ENCODE peak calls at places on chromosomes 3 and 15, in ten cellular contexts. P is body of pancreas, M is nephron progenitor cell, K is fibroblast of mammary gland, R is stomach, V is cardiac muscle cell, I is glutamatergic neuron, Q is heart left ventricle, O is fibroblast of pulmonary artery, N is GM23338. L is an unnamed sample.

GRCh38 chr3:43497905-43498365 is 123.9 kb downstream of the ANO10 start:
- DNase-seq in P (no peak), M (no peak), K (peak; percentile 69), R (no peak), V (no peak), I (no peak), Q (no peak), O (peak; percentile 58), N (no peak), L (no peak)

GRCh38 chr3:174767853-174768382 is 91.2 kb upstream of the NAALADL2 start:
- DNase-seq in P (no peak), M (no peak), K (peak; percentile 51), R (no peak), V (no peak), I (no peak), Q (no peak), O (peak; percentile 64), N (no peak), L (no peak)

GRCh38 chr15:33029247-33029646 is 165.3 kb downstream of the FMN1 start:
- DNase-seq in P (no peak), M (no peak), K (no peak), R (no peak), V (no peak), I (no peak), Q (no peak), O (no peak), N (no peak), L (no peak)

GRCh38 chr15:64843996-64844395 is 2.3 kb downstream of the PLEKHO2 start:
- DNase-seq in P (no peak), M (no peak), K (no peak), R (no peak), V (no peak), I (no peak), Q (no peak), O (no peak), N (no peak), L (no peak)

GRCh38 chr3:67361323-67361722 is 293.1 kb downstream of the SUCLG2 start:
- DNase-seq in P (no peak), M (no peak), K (no peak), R (no peak), V (no peak), I (no peak), Q (no peak), O (no peak), N (no peak), L (no peak)

GRCh38 chr15:79004336-79004735 is 59.5 kb upstream of the CTSH start:
- DNase-seq in P (peak; percentile 40), M (no peak), K (peak; percentile 60), R (no peak), V (no peak), I (no peak), Q (peak; percentile 56), O (peak; percentile 64), N (peak; percentile 68), L (peak; percentile 12)

GRCh38 chr3:71101581-71101980 is 481.9 kb downstream of the FOXP1 start:
- DNase-seq in P (no peak), M (no peak), K (peak; percentile 62), R (no peak), V (no peak), I (no peak), Q (no peak), O (no peak), N (no peak), L (no peak)

GRCh38 chr15:42131826-42132806 is 24.3 kb downstream of the PLA2G4F start:
- DNase-seq in P (peak; percentile 16), M (no peak), K (no peak), R (peak; percentile 32), V (peak; percentile 57), I (no peak), Q (no peak), O (no peak), N (no peak), L (no peak)

GRCh38 chr15:40932146-40932545 is 3.0 kb downstream of the DLL4 start:
- DNase-seq in P (no peak), M (no peak), K (no peak), R (no peak), V (no peak), I (no peak), Q (no peak), O (no peak), N (no peak), L (no peak)

GRCh38 chr3:111768571-111769100 is 90.4 kb upstream of the PHLDB2 start:
- DNase-seq in P (no peak), M (no peak), K (peak; percentile 98), R (peak; percentile 34), V (no peak), I (no peak), Q (no peak), O (peak; percentile 99), N (no peak), L (peak; percentile 77)

GRCh38 chr3:146052046-146052790 is 108.8 kb downstream of the PLOD2 start:
- DNase-seq in P (no peak), M (no peak), K (no peak), R (no peak), V (no peak), I (no peak), Q (no peak), O (peak; percentile 30), N (no peak), L (no peak)

GRCh38 chr3:126472277-126473006 is 3.2 kb downstream of the ZXDC start:
- DNase-seq in P (peak; percentile 87), M (no peak), K (peak; percentile 89), R (peak; percentile 71), V (no peak), I (no peak), Q (no peak), O (peak; percentile 79), N (no peak), L (peak; percentile 76)
- TF ChIP-seq CTCF in P (no peak), M (no peak), K (peak; percentile 16), R (no peak), V (peak; percentile 6), I (no peak), Q (no peak), O (no peak), N (no peak), L (peak; percentile 17)

GRCh38 chr3:98115717-98116116 is 14.8 kb upstream of the OR5H1 start:
- DNase-seq in P (no peak), M (no peak), K (no peak), R (no peak), V (no peak), I (no peak), Q (no peak), O (no peak), N (no peak), L (no peak)

GRCh38 chr3:98108162-98108561 is 21.2 kb downstream of the OR5AC2 start:
- DNase-seq in P (no peak), M (no peak), K (no peak), R (no peak), V (no peak), I (no peak), Q (no peak), O (no peak), N (no peak), L (no peak)

GRCh38 chr3:98110191-98110908 is 20.2 kb upstream of the OR5H1 start:
- DNase-seq in P (no peak), M (peak; percentile 8), K (no peak), R (no peak), V (no peak), I (no peak), Q (no peak), O (no peak), N (peak; percentile 4), L (no peak)

GRCh38 chr3:98114264-98114663 is 16.3 kb upstream of the OR5H1 start:
- DNase-seq in P (no peak), M (no peak), K (no peak), R (no peak), V (no peak), I (no peak), Q (no peak), O (no peak), N (peak; percentile 17), L (no peak)

GRCh38 chr3:98109789-98110188 is 20.7 kb upstream of the OR5H1 start:
- DNase-seq in P (no peak), M (no peak), K (no peak), R (no peak), V (no peak), I (no peak), Q (peak; percentile 36), O (no peak), N (no peak), L (no peak)
- TF ChIP-seq CTCF in P (no peak), M (no peak), K (no peak), R (no peak), V (no peak), I (no peak), Q (no peak), O (no peak), N (no peak), L (no peak)

GRCh38 chr3:173371848-173372487 is 25.6 kb upstream of the NLGN1 start:
- DNase-seq in P (peak; percentile 17), M (peak; percentile 27), K (peak; percentile 48), R (no peak), V (peak; percentile 31), I (peak; percentile 43), Q (no peak), O (peak; percentile 41), N (peak; percentile 57), L (no peak)
- TF ChIP-seq CTCF in P (peak; percentile 36), M (peak; percentile 62), K (peak; percentile 73), R (peak; percentile 52), V (peak; percentile 77), I (peak; percentile 37), Q (peak; percentile 43), O (peak; percentile 74), N (peak; percentile 84), L (peak; percentile 85)

GRCh38 chr3:8607285-8608040 is 37.1 kb downstream of the SSUH2 start:
- DNase-seq in P (peak; percentile 74), M (peak; percentile 53), K (peak; percentile 78), R (peak; percentile 67), V (peak; percentile 94), I (peak; percentile 57), Q (no peak), O (peak; percentile 91), N (peak; percentile 51), L (peak; percentile 57)
- TF ChIP-seq CTCF in P (peak; percentile 39), M (peak; percentile 62), K (peak; percentile 71), R (peak; percentile 55), V (peak; percentile 79), I (peak; percentile 54), Q (peak; percentile 60), O (peak; percentile 85), N (peak; percentile 79), L (peak; percentile 80)

DNA sequence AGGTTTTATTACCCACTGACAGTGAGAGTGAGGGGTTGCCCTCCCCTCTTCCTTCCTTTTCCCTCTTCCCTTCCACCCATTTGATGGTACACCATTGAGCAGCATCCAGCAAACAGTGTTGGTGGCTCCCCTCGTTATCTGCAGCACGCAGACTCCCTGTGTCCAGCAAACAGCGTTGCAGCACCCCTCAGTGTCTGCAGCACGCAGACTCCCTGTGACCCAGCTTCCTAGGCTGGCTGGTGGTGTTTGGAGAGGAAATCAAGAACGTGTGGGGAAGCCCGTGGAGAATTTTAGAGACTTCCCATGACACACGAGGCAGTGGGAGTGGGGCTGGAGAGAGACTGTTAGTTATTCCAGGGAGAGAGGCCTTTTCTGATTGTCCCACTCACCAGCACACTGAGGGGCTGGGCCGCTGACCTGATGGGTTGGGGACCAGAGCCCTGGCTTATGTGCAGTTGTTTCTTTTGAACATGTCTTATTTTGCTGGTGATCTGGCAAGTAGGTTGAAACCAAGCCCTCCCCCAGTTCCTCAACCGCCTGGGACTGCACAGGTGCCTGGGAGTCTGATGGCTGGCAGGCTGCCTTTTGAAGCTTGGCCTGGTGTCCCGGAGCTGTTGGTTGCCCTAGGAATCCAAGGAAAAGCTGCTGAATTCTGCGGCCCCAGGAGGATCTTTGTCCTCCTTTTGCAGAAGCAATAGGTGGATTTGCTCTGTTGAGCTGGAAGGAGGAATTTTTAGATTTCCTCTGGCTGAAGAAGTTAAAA is 18.9 kb downstream of the APBA2 start:
- DNase-seq in P (no peak), M (no peak), K (no peak), R (peak; percentile 13), V (no peak), I (no peak), Q (no peak), O (no peak), N (no peak), L (no peak)
- TF ChIP-seq CTCF in P (no peak), M (no peak), K (no peak), R (no peak), V (no peak), I (no peak), Q (no peak), O (no peak), N (no peak), L (no peak)